ENCODE peak calls at places on chromosomes 6 and 20, in seven cellular contexts. P, E, S, R, Z, B and G are unnamed samples.

GRCh38 chr6:125746731-125747588 is 2.5 kb upstream of the HEY2 start:
- DNase-seq in P (peak; percentile 27), E (no peak), S (peak; percentile 39), R (no peak), Z (peak; percentile 59), B (peak; percentile 64), G (peak; percentile 33)

GRCh38 chr20:347640-348484 is 951 bp downstream of the NRSN2 start:
- DNase-seq in P (peak; percentile 97), E (peak; percentile 100), S (peak; percentile 90), R (peak; percentile 64), Z (peak; percentile 99), B (peak; percentile 89), G (peak; percentile 98)

GRCh38 chr20:51481311-51481997 is 61.1 kb downstream of the NFATC2 start:
- DNase-seq in P (no peak), E (no peak), S (no peak), R (no peak), Z (no peak), B (no peak), G (no peak)

GRCh38 chr6:25279748-25280616 is 808 bp downstream of the CARMIL1 start:
- DNase-seq in P (peak; percentile 44), E (peak; percentile 66), S (no peak), R (no peak), Z (peak; percentile 30), B (peak; percentile 49), G (peak; percentile 15)

GRCh38 chr6:87397656-87398055 is 10.1 kb upstream of the CFAP206 start:
- DNase-seq in P (no peak), E (peak; percentile 14), S (no peak), R (no peak), Z (no peak), B (no peak), G (no peak)

GRCh38 chr6:132937466-132937906 is 123.1 kb downstream of the RPS12 start:
- DNase-seq in P (peak; percentile 46), E (peak; percentile 43), S (peak; percentile 44), R (no peak), Z (peak; percentile 62), B (no peak), G (peak; percentile 54)

GRCh38 chr6:138869343-138869742 is 73.5 kb downstream of the ECT2L start:
- DNase-seq in P (no peak), E (no peak), S (no peak), R (no peak), Z (no peak), B (no peak), G (no peak)

GRCh38 chr6:31131595-31131994 is 7.3 kb downstream of the PSORS1C2 start:
- DNase-seq in P (no peak), E (no peak), S (no peak), R (no peak), Z (no peak), B (no peak), G (no peak)

GRCh38 chr20:58852559-58853271 is at the start of gene GNAS:
- DNase-seq in P (peak; percentile 62), E (peak; percentile 74), S (peak; percentile 60), R (no peak), Z (peak; percentile 21), B (peak; percentile 61), G (peak; percentile 39)

GRCh38 chr6:18707714-18708439 is 320.7 kb downstream of the RNF144B start:
- DNase-seq in P (no peak), E (no peak), S (no peak), R (no peak), Z (no peak), B (no peak), G (no peak)

GRCh38 chr6:14023855-14024254 is 93.7 kb upstream of the CD83 start:
- DNase-seq in P (no peak), E (no peak), S (no peak), R (no peak), Z (no peak), B (no peak), G (no peak)

GRCh38 chr6:85192186-85192585 is 257.7 kb upstream of the NT5E start:
- DNase-seq in P (no peak), E (no peak), S (peak; percentile 31), R (no peak), Z (no peak), B (no peak), G (no peak)

GRCh38 chr6:128519132-128519930 is 1.1 kb downstream of the PTPRK start:
- DNase-seq in P (peak; percentile 54), E (peak; percentile 17), S (peak; percentile 45), R (no peak), Z (peak; percentile 87), B (no peak), G (no peak)

GRCh38 chr20:58697201-58697866 is 4.7 kb downstream of the NPEPL1 start:
- DNase-seq in P (no peak), E (no peak), S (no peak), R (no peak), Z (no peak), B (no peak), G (peak; percentile 55)

GRCh38 chr6:148335582-148335981 is 7.1 kb upstream of the SASH1 start:
- DNase-seq in P (peak; percentile 50), E (peak; percentile 14), S (peak; percentile 40), R (no peak), Z (no peak), B (no peak), G (no peak)

GRCh38 chr20:20085812-20086211 is 33.5 kb downstream of the CFAP61 start:
- DNase-seq in P (no peak), E (no peak), S (no peak), R (no peak), Z (no peak), B (no peak), G (no peak)

GRCh38 chr6:123519191-123519510 is 117.6 kb downstream of the TRDN start:
- DNase-seq in P (no peak), E (no peak), S (no peak), R (no peak), Z (no peak), B (no peak), G (no peak)
- TF ChIP-seq RFX5 in P (no peak), E (no peak), S (no peak), R (no peak), Z (no peak), B (no peak), G (no peak)

DNA sequence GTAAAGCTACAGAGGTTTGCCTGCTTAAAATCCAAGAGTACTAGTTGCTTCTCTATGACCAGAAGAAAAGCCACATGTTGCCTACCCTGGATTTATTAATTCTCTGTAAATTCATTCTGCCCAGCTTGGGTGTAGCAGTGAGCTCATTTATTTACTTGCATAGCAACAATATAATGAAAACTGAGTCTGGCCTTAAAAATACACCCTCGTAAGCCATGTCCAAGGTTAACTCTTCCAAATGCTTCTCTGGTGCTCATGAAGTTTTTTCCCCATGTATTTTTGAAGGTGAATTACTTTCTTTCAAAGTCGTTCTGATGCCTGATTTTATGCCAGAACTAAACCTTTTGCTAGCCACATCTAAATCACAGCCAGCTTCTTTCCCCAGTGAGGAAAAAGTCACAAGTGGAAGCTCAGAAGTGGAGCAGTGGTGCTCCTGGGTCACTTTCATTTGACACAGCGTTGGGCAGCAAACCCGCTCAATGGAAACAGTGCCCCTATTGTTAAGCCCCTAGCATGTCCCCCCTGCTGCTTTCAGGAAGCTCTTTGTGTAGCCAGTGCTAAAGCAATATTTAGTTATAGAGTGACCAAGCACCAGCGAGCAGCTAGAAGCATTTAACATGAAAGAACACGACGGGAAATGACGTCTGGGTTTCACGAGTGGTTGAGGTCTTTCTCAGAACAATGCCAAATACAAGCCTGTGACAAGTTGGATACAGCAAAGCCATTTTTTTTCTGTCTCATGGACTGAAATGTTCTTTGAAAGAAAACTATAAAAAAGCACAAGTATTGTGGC is 29.8 kb downstream of the NEDD9 start:
- DNase-seq in P (no peak), E (no peak), S (peak; percentile 41), R (no peak), Z (peak; percentile 100), B (no peak), G (no peak)
- TF ChIP-seq RFX5 in P (no peak), E (no peak), S (no peak), R (no peak), Z (no peak), B (no peak), G (no peak)

DNA sequence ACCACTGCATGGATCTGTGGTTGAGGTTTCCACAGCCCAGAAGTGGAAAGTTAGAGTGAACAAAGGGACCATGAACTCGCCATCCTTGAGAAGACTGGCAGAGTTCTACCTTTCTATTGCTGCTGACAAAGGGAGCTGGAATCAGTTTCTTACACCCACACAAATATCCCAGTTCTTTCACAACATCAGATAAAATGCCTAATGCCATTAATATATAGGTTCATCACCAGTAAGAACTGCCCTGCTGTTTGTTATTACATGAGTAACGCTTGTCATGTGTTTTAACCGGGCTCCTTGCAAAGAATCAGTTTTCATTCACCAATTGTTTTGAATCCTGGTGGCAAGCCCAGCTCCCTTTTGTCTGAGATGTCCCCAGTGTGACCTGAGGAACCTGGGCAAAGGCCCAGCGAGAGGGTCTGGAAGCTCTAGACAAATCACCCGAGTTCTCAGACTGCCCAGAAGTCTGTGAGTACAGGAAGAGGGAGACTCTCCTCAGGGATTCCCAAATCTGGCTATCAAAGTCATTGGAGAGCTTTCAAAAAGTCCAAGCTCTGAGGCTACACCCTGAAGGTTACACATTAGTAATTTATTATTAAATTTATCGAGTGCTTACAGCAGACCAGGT is 7.5 kb upstream of the CD164 start:
- DNase-seq in P (no peak), E (no peak), S (peak; percentile 41), R (no peak), Z (no peak), B (no peak), G (no peak)
- TF ChIP-seq RFX5 in P (no peak), E (no peak), S (no peak), R (no peak), Z (no peak), B (no peak), G (no peak)

GRCh38 chr20:46683620-46683938 is 5.7 kb downstream of the TP53RK start:
- DNase-seq in P (no peak), E (no peak), S (no peak), R (no peak), Z (no peak), B (no peak), G (no peak)

GRCh38 chr20:46683068-46683477 is 6.2 kb downstream of the TP53RK start:
- DNase-seq in P (no peak), E (no peak), S (no peak), R (no peak), Z (no peak), B (no peak), G (peak; percentile 73)

GRCh38 chr20:46680684-46681031 is 8.6 kb downstream of the TP53RK start:
- DNase-seq in P (no peak), E (no peak), S (no peak), R (no peak), Z (no peak), B (no peak), G (no peak)

GRCh38 chr20:46682063-46682821 is 7.0 kb downstream of the TP53RK start:
- DNase-seq in P (no peak), E (no peak), S (no peak), R (no peak), Z (no peak), B (no peak), G (no peak)

DNA sequence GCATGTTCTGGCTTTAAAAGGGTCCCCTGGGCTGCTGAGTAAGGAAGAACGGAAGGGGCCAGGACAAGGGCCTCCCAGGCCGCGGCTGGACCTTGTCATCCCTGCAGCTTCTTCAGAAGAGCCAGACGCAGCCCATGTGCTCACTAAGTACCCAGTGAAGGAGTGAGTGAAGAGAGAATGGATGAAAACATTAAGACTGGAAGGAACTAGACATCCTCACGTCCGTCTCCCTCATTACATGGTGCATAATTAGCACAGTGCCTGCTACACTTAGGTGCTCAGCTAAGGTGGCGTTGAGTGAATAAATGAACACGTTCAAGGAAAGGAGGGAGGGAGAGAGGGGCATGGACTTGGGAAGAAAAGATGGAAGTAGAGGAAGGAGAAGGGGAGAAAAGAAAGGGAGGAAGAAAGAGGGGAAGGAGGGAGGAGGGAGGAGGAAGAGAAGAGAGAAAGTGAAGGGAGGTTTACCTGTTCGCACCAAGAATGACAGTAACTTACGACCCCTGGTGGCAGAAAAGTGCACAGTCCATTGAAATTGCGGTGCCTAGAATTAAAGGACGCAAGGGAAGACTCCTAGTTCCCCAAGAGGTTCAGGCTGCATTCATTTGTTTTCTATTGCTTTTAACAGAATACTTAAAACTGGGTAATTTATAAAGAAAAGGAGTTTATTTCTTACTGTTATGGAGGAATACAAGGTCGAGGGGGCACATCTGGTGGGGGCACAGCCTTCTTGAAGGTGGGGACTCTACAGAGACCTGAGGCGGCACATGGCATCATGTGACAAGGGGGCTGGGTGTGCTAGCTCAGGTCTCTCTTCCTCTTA is 8.0 kb downstream of the TP53RK start:
- DNase-seq in P (peak; percentile 57), E (peak; percentile 67), S (peak; percentile 44), R (peak; percentile 27), Z (peak; percentile 82), B (no peak), G (peak; percentile 56)
- TF ChIP-seq RFX5 in P (no peak), E (no peak), S (no peak), R (no peak), Z (no peak), B (no peak), G (no peak)